ENCODE peak calls at places on chromosomes 5 and 9, in seven cellular contexts. One of them, this sample, is unnamed.
A peak's percentile ranks its signal among the peaks of the same experiment; 100 is the strongest.

GRCh38 chr9:79686381-79687130 is 114.8 kb downstream of the TLE4 start:
- DNase-seq in heart left ventricle: no peak
- DNase-seq in CD4-positive, CD25-positive, alpha-beta regulatory T cell: no peak
- DNase-seq in body of pancreas: no peak
- DNase-seq in CD8-positive, alpha-beta memory T cell: no peak
- DNase-seq in fibroblast of lung: peak; percentile 71
- DNase-seq in right lobe of liver: no peak
- DNase-seq in this sample: no peak

GRCh38 chr5:345404-346195 is 24.1 kb downstream of the AHRR start:
- DNase-seq in right lobe of liver: no peak
- DNase-seq in body of pancreas: no peak
- DNase-seq in CD8-positive, alpha-beta memory T cell: no peak
- DNase-seq in fibroblast of lung: peak; percentile 36
- DNase-seq in heart left ventricle: no peak
- DNase-seq in CD4-positive, CD25-positive, alpha-beta regulatory T cell: no peak
- DNase-seq in this sample: no peak

GRCh38 chr9:120916573-120916972 is 10.0 kb downstream of the TRAF1 start:
- DNase-seq in body of pancreas: peak; percentile 63
- DNase-seq in heart left ventricle: peak; percentile 62
- DNase-seq in CD8-positive, alpha-beta memory T cell: no peak
- DNase-seq in fibroblast of lung: peak; percentile 93
- DNase-seq in right lobe of liver: peak; percentile 39
- DNase-seq in CD4-positive, CD25-positive, alpha-beta regulatory T cell: no peak
- DNase-seq in this sample: peak; percentile 93

GRCh38 chr5:10601246-10602030 is 37.6 kb downstream of the ANKRD33B start:
- DNase-seq in fibroblast of lung: peak; percentile 97
- DNase-seq in body of pancreas: peak; percentile 60
- DNase-seq in CD8-positive, alpha-beta memory T cell: no peak
- DNase-seq in right lobe of liver: peak; percentile 79
- DNase-seq in heart left ventricle: peak; percentile 88
- DNase-seq in CD4-positive, CD25-positive, alpha-beta regulatory T cell: no peak
- DNase-seq in this sample: peak; percentile 92

GRCh38 chr5:17180957-17181723 is 36.3 kb upstream of the BASP1 start:
- DNase-seq in right lobe of liver: no peak
- DNase-seq in body of pancreas: no peak
- DNase-seq in heart left ventricle: no peak
- DNase-seq in CD4-positive, CD25-positive, alpha-beta regulatory T cell: no peak
- DNase-seq in fibroblast of lung: peak; percentile 93
- DNase-seq in CD8-positive, alpha-beta memory T cell: no peak
- DNase-seq in this sample: no peak

GRCh38 chr5:67178085-67178484 is 18.5 kb downstream of the CD180 start:
- DNase-seq in right lobe of liver: no peak
- DNase-seq in heart left ventricle: no peak
- DNase-seq in fibroblast of lung: no peak
- DNase-seq in CD8-positive, alpha-beta memory T cell: no peak
- DNase-seq in body of pancreas: no peak
- DNase-seq in CD4-positive, CD25-positive, alpha-beta regulatory T cell: no peak
- DNase-seq in this sample: no peak

GRCh38 chr5:160209917-160210316 is 19.4 kb upstream of the FABP6 start:
- DNase-seq in CD8-positive, alpha-beta memory T cell: no peak
- DNase-seq in fibroblast of lung: no peak
- DNase-seq in heart left ventricle: no peak
- DNase-seq in body of pancreas: peak; percentile 6
- DNase-seq in right lobe of liver: no peak
- DNase-seq in CD4-positive, CD25-positive, alpha-beta regulatory T cell: no peak
- DNase-seq in this sample: no peak

GRCh38 chr5:61397238-61397637 is 65.2 kb downstream of the ZSWIM6 start:
- DNase-seq in right lobe of liver: no peak
- DNase-seq in heart left ventricle: no peak
- DNase-seq in CD8-positive, alpha-beta memory T cell: no peak
- DNase-seq in fibroblast of lung: no peak
- DNase-seq in CD4-positive, CD25-positive, alpha-beta regulatory T cell: no peak
- DNase-seq in body of pancreas: no peak
- DNase-seq in this sample: no peak

GRCh38 chr5:10537614-10538013 is 26.3 kb upstream of the ANKRD33B start:
- DNase-seq in fibroblast of lung: no peak
- DNase-seq in CD8-positive, alpha-beta memory T cell: no peak
- DNase-seq in heart left ventricle: no peak
- DNase-seq in CD4-positive, CD25-positive, alpha-beta regulatory T cell: no peak
- DNase-seq in body of pancreas: no peak
- DNase-seq in right lobe of liver: no peak
- DNase-seq in this sample: peak; percentile 49

GRCh38 chr5:927172-928015 is 34.7 kb downstream of the TRIP13 start:
- DNase-seq in body of pancreas: no peak
- DNase-seq in heart left ventricle: no peak
- DNase-seq in CD4-positive, CD25-positive, alpha-beta regulatory T cell: no peak
- DNase-seq in CD8-positive, alpha-beta memory T cell: no peak
- DNase-seq in fibroblast of lung: no peak
- DNase-seq in right lobe of liver: no peak
- DNase-seq in this sample: peak; percentile 58

GRCh38 chr9:77864096-77864889 is 167.3 kb downstream of the GNAQ start:
- DNase-seq in heart left ventricle: no peak
- DNase-seq in CD4-positive, CD25-positive, alpha-beta regulatory T cell: no peak
- DNase-seq in CD8-positive, alpha-beta memory T cell: no peak
- DNase-seq in fibroblast of lung: no peak
- DNase-seq in right lobe of liver: no peak
- DNase-seq in body of pancreas: peak; percentile 37
- DNase-seq in this sample: no peak

GRCh38 chr9:126066131-126066530 is 260.5 kb upstream of the MVB12B start:
- DNase-seq in heart left ventricle: no peak
- DNase-seq in body of pancreas: no peak
- DNase-seq in CD8-positive, alpha-beta memory T cell: no peak
- DNase-seq in CD4-positive, CD25-positive, alpha-beta regulatory T cell: no peak
- DNase-seq in right lobe of liver: no peak
- DNase-seq in fibroblast of lung: no peak
- DNase-seq in this sample: peak; percentile 48

GRCh38 chr9:133779516-133780403 is 41.6 kb upstream of the SARDH start:
- DNase-seq in heart left ventricle: no peak
- DNase-seq in body of pancreas: no peak
- DNase-seq in CD8-positive, alpha-beta memory T cell: no peak
- DNase-seq in CD4-positive, CD25-positive, alpha-beta regulatory T cell: no peak
- DNase-seq in right lobe of liver: peak; percentile 20
- DNase-seq in fibroblast of lung: no peak
- DNase-seq in this sample: no peak

GRCh38 chr5:149152317-149152746 is 11.0 kb downstream of the ABLIM3 start:
- DNase-seq in body of pancreas: peak; percentile 43
- DNase-seq in fibroblast of lung: peak; percentile 49
- DNase-seq in heart left ventricle: no peak
- DNase-seq in right lobe of liver: no peak
- DNase-seq in CD8-positive, alpha-beta memory T cell: no peak
- DNase-seq in CD4-positive, CD25-positive, alpha-beta regulatory T cell: no peak
- DNase-seq in this sample: no peak

GRCh38 chr9:119801311-119801710 is 432.1 kb upstream of the BRINP1 start:
- DNase-seq in heart left ventricle: no peak
- DNase-seq in CD8-positive, alpha-beta memory T cell: no peak
- DNase-seq in fibroblast of lung: no peak
- DNase-seq in body of pancreas: no peak
- DNase-seq in right lobe of liver: no peak
- DNase-seq in CD4-positive, CD25-positive, alpha-beta regulatory T cell: no peak
- DNase-seq in this sample: no peak

GRCh38 chr5:82719368-82719767 is 357.8 kb downstream of the TMEM167A start:
- DNase-seq in heart left ventricle: peak; percentile 47
- DNase-seq in CD4-positive, CD25-positive, alpha-beta regulatory T cell: no peak
- DNase-seq in CD8-positive, alpha-beta memory T cell: no peak
- DNase-seq in right lobe of liver: no peak
- DNase-seq in fibroblast of lung: peak; percentile 60
- DNase-seq in body of pancreas: no peak
- DNase-seq in this sample: no peak

GRCh38 chr9:124030969-124031451 is 19.4 kb downstream of the LHX2 start:
- DNase-seq in CD4-positive, CD25-positive, alpha-beta regulatory T cell: no peak
- DNase-seq in right lobe of liver: no peak
- DNase-seq in heart left ventricle: peak; percentile 14
- DNase-seq in CD8-positive, alpha-beta memory T cell: no peak
- DNase-seq in body of pancreas: no peak
- DNase-seq in fibroblast of lung: no peak
- DNase-seq in this sample: no peak

GRCh38 chr9:77843088-77843985 is 188.3 kb downstream of the GNAQ start:
- DNase-seq in fibroblast of lung: no peak
- DNase-seq in right lobe of liver: no peak
- DNase-seq in heart left ventricle: no peak
- DNase-seq in CD4-positive, CD25-positive, alpha-beta regulatory T cell: no peak
- DNase-seq in body of pancreas: no peak
- DNase-seq in CD8-positive, alpha-beta memory T cell: no peak
- DNase-seq in this sample: no peak

GRCh38 chr5:54397420-54397819 is 58.1 kb upstream of the HSPB3 start:
- DNase-seq in CD4-positive, CD25-positive, alpha-beta regulatory T cell: no peak
- DNase-seq in right lobe of liver: no peak
- DNase-seq in fibroblast of lung: no peak
- DNase-seq in CD8-positive, alpha-beta memory T cell: no peak
- DNase-seq in heart left ventricle: no peak
- DNase-seq in body of pancreas: no peak
- DNase-seq in this sample: no peak

GRCh38 chr5:126516852-126517251 is 78.2 kb downstream of the ALDH7A1 start:
- DNase-seq in right lobe of liver: no peak
- DNase-seq in CD8-positive, alpha-beta memory T cell: no peak
- DNase-seq in CD4-positive, CD25-positive, alpha-beta regulatory T cell: no peak
- DNase-seq in heart left ventricle: no peak
- DNase-seq in fibroblast of lung: no peak
- DNase-seq in body of pancreas: no peak
- DNase-seq in this sample: no peak

GRCh38 chr5:160747559-160747958 is 104.5 kb downstream of the ATP10B start:
- DNase-seq in body of pancreas: no peak
- DNase-seq in heart left ventricle: no peak
- DNase-seq in right lobe of liver: no peak
- DNase-seq in fibroblast of lung: no peak
- DNase-seq in CD8-positive, alpha-beta memory T cell: no peak
- DNase-seq in CD4-positive, CD25-positive, alpha-beta regulatory T cell: no peak
- DNase-seq in this sample: no peak

GRCh38 chr9:134408389-134408788 is 82.1 kb downstream of the RXRA start:
- DNase-seq in body of pancreas: no peak
- DNase-seq in heart left ventricle: peak; percentile 61
- DNase-seq in CD4-positive, CD25-positive, alpha-beta regulatory T cell: no peak
- DNase-seq in right lobe of liver: peak; percentile 62
- DNase-seq in CD8-positive, alpha-beta memory T cell: no peak
- DNase-seq in fibroblast of lung: no peak
- DNase-seq in this sample: no peak

GRCh38 chr5:126268697-126269315 is 154.4 kb upstream of the GRAMD2B start:
- DNase-seq in right lobe of liver: no peak
- DNase-seq in body of pancreas: no peak
- DNase-seq in CD8-positive, alpha-beta memory T cell: no peak
- DNase-seq in heart left ventricle: no peak
- DNase-seq in CD4-positive, CD25-positive, alpha-beta regulatory T cell: no peak
- DNase-seq in fibroblast of lung: no peak
- DNase-seq in this sample: no peak

GRCh38 chr5:143683459-143683858 is 128.5 kb upstream of the HMHB1 start:
- DNase-seq in heart left ventricle: no peak
- DNase-seq in body of pancreas: no peak
- DNase-seq in right lobe of liver: no peak
- DNase-seq in CD8-positive, alpha-beta memory T cell: no peak
- DNase-seq in fibroblast of lung: no peak
- DNase-seq in CD4-positive, CD25-positive, alpha-beta regulatory T cell: no peak
- DNase-seq in this sample: no peak

GRCh38 chr9:131731237-131731995 is 8.5 kb downstream of the RAPGEF1 start:
- DNase-seq in fibroblast of lung: no peak
- DNase-seq in CD4-positive, CD25-positive, alpha-beta regulatory T cell: peak; percentile 66
- DNase-seq in CD8-positive, alpha-beta memory T cell: peak; percentile 67
- DNase-seq in heart left ventricle: no peak
- DNase-seq in body of pancreas: no peak
- DNase-seq in right lobe of liver: no peak
- DNase-seq in this sample: no peak

GRCh38 chr9:131733601-131734061 is 6.2 kb downstream of the RAPGEF1 start:
- DNase-seq in body of pancreas: peak; percentile 65
- DNase-seq in fibroblast of lung: peak; percentile 94
- DNase-seq in CD4-positive, CD25-positive, alpha-beta regulatory T cell: peak; percentile 18
- DNase-seq in CD8-positive, alpha-beta memory T cell: peak; percentile 65
- DNase-seq in heart left ventricle: no peak
- DNase-seq in right lobe of liver: no peak
- DNase-seq in this sample: no peak

GRCh38 chr9:131734165-131734610 is 5.7 kb downstream of the RAPGEF1 start:
- DNase-seq in fibroblast of lung: no peak
- DNase-seq in body of pancreas: peak; percentile 61
- DNase-seq in CD4-positive, CD25-positive, alpha-beta regulatory T cell: peak; percentile 44
- DNase-seq in heart left ventricle: peak; percentile 58
- DNase-seq in right lobe of liver: peak; percentile 78
- DNase-seq in CD8-positive, alpha-beta memory T cell: peak; percentile 83
- DNase-seq in this sample: no peak

GRCh38 chr9:131732636-131733340 is 7.1 kb downstream of the RAPGEF1 start:
- DNase-seq in heart left ventricle: no peak
- DNase-seq in CD8-positive, alpha-beta memory T cell: peak; percentile 79
- DNase-seq in right lobe of liver: no peak
- DNase-seq in fibroblast of lung: no peak
- DNase-seq in CD4-positive, CD25-positive, alpha-beta regulatory T cell: peak; percentile 61
- DNase-seq in body of pancreas: peak; percentile 60
- DNase-seq in this sample: no peak

DNA sequence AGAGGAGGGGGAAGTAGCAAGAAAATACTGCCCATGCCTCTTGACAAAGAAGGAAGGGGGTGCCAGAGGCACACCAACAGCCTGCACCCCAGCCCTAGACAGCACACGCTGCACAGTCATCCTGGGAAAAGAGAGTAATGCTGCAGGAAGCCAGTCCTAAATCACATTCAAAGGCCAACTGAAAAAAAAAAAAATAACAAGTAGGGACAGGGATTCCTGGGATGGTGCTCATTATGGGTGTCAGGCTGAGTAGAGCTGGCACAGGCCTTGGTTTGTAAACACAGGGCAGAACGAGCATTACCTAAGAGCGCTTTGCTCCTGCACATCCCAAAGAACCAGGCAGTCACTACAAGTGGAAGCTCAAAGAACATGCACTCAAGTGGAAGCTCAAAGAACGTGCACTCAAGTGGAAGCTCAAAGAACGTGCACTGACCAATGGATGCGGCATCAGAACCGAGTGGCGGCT is 7.8 kb downstream of the RAPGEF1 start:
- DNase-seq in heart left ventricle: no peak
- DNase-seq in CD4-positive, CD25-positive, alpha-beta regulatory T cell: no peak
- DNase-seq in body of pancreas: no peak
- DNase-seq in fibroblast of lung: peak; percentile 79
- DNase-seq in CD8-positive, alpha-beta memory T cell: no peak
- DNase-seq in right lobe of liver: peak; percentile 65
- DNase-seq in this sample: peak; percentile 94
- H3K4me1 ChIP-seq in heart left ventricle: peaks cover 77% of the 10 kb centered on the region
- H3K4me1 ChIP-seq in CD4-positive, CD25-positive, alpha-beta regulatory T cell: peaks cover 96% of the 10 kb centered on the region
- H3K4me1 ChIP-seq in body of pancreas: peaks cover 85% of the 10 kb centered on the region
- H3K4me1 ChIP-seq in fibroblast of lung: peaks cover 52% of the 10 kb centered on the region
- H3K4me1 ChIP-seq in CD8-positive, alpha-beta memory T cell: peaks cover 97% of the 10 kb centered on the region
- H3K4me1 ChIP-seq in right lobe of liver: peaks cover 74% of the 10 kb centered on the region
- H3K4me1 ChIP-seq in this sample: no peaks in the 10 kb centered on the region

GRCh38 chr5:103473725-103474124 is 88.9 kb downstream of the NUDT12 start:
- DNase-seq in fibroblast of lung: peak; percentile 19
- DNase-seq in CD4-positive, CD25-positive, alpha-beta regulatory T cell: no peak
- DNase-seq in body of pancreas: no peak
- DNase-seq in right lobe of liver: no peak
- DNase-seq in heart left ventricle: no peak
- DNase-seq in CD8-positive, alpha-beta memory T cell: no peak
- DNase-seq in this sample: no peak
- H3K27ac ChIP-seq in fibroblast of lung: no peak overlapping the region
- H3K27ac ChIP-seq in CD4-positive, CD25-positive, alpha-beta regulatory T cell: no peak overlapping the region
- H3K27ac ChIP-seq in body of pancreas: no peak overlapping the region
- H3K27ac ChIP-seq in right lobe of liver: no peak overlapping the region
- H3K27ac ChIP-seq in heart left ventricle: no peak overlapping the region
- H3K27ac ChIP-seq in CD8-positive, alpha-beta memory T cell: no peak overlapping the region
- H3K27ac ChIP-seq in this sample: no peak overlapping the region

GRCh38 chr5:147731708-147732551 is 50.6 kb downstream of the JAKMIP2 start:
- DNase-seq in CD8-positive, alpha-beta memory T cell: no peak
- DNase-seq in fibroblast of lung: no peak
- DNase-seq in CD4-positive, CD25-positive, alpha-beta regulatory T cell: no peak
- DNase-seq in body of pancreas: no peak
- DNase-seq in heart left ventricle: no peak
- DNase-seq in right lobe of liver: no peak
- DNase-seq in this sample: no peak
- H3K27me3 ChIP-seq in CD8-positive, alpha-beta memory T cell: no peaks in the 10 kb centered on the region
- H3K27me3 ChIP-seq in fibroblast of lung: no peaks in the 10 kb centered on the region
- H3K27me3 ChIP-seq in CD4-positive, CD25-positive, alpha-beta regulatory T cell: no peaks in the 10 kb centered on the region
- H3K27me3 ChIP-seq in body of pancreas: no peaks in the 10 kb centered on the region
- H3K27me3 ChIP-seq in heart left ventricle: no peaks in the 10 kb centered on the region
- H3K27me3 ChIP-seq in right lobe of liver: no peaks in the 10 kb centered on the region
- H3K27me3 ChIP-seq in this sample: no peaks in the 10 kb centered on the region

GRCh38 chr5:95818181-95819147 is 4.1 kb downstream of the GLRX start:
- DNase-seq in CD4-positive, CD25-positive, alpha-beta regulatory T cell: peak; percentile 42
- DNase-seq in right lobe of liver: no peak
- DNase-seq in CD8-positive, alpha-beta memory T cell: no peak
- DNase-seq in fibroblast of lung: no peak
- DNase-seq in body of pancreas: peak; percentile 51
- DNase-seq in heart left ventricle: peak; percentile 37
- DNase-seq in this sample: no peak
- H3K4me1 ChIP-seq in CD4-positive, CD25-positive, alpha-beta regulatory T cell: peaks cover 80% of the 10 kb centered on the region
- H3K4me1 ChIP-seq in right lobe of liver: peaks cover 34% of the 10 kb centered on the region
- H3K4me1 ChIP-seq in CD8-positive, alpha-beta memory T cell: peaks cover 65% of the 10 kb centered on the region
- H3K4me1 ChIP-seq in fibroblast of lung: peaks cover 4% of the 10 kb centered on the region
- H3K4me1 ChIP-seq in body of pancreas: peaks cover 23% of the 10 kb centered on the region
- H3K4me1 ChIP-seq in heart left ventricle: peaks cover 42% of the 10 kb centered on the region
- H3K4me1 ChIP-seq in this sample: no peaks in the 10 kb centered on the region